ENCODE peak calls at places on chromosomes 5 and 9, in seven cellular contexts. N, P, G, B, O, Z and K are unnamed samples. For H4K20me1, the result is how much of the 10 kb centered on the place peaks cover.

GRCh38 chr9:105693435-105694275 is 686 bp upstream of the TMEM38B start:
- DNase-seq in N (peak), P (no peak), G (no peak), B (peak), O (peak), Z (peak), K (peak)

GRCh38 chr5:134555889-134556311 is 30.4 kb downstream of the JADE2 start:
- DNase-seq in N (peak), P (peak), G (peak), B (peak), O (no peak), Z (peak), K (peak)

GRCh38 chr5:64165500-64166200 is at the start of gene RNF180:
- DNase-seq in N (peak), P (peak), G (peak), B (peak), O (peak), Z (peak), K (peak)

GRCh38 chr5:59698774-59699173 is 194.8 kb downstream of the PDE4D start:
- DNase-seq in N (no peak), P (peak), G (no peak), B (no peak), O (no peak), Z (no peak), K (no peak)

GRCh38 chr5:55364537-55365055 is 56.8 kb downstream of the MTREX start:
- DNase-seq in N (no peak), P (no peak), G (no peak), B (no peak), O (no peak), Z (no peak), K (no peak)

GRCh38 chr5:135371738-135372232 is 27.2 kb downstream of the MACROH2A1 start:
- DNase-seq in N (no peak), P (no peak), G (peak), B (peak), O (no peak), Z (peak), K (peak)

GRCh38 chr9:132341177-132341840 is 13.5 kb downstream of the SETX start:
- DNase-seq in N (no peak), P (no peak), G (no peak), B (no peak), O (no peak), Z (no peak), K (no peak)

GRCh38 chr5:141558150-141558549 is 60.6 kb downstream of the DIAPH1 start:
- DNase-seq in N (no peak), P (no peak), G (peak), B (no peak), O (no peak), Z (no peak), K (peak)

GRCh38 chr5:52725065-52725746 is 62.5 kb upstream of the ITGA1 start:
- DNase-seq in N (no peak), P (peak), G (peak), B (no peak), O (peak), Z (peak), K (no peak)

GRCh38 chr9:98132806-98133631 is 14.0 kb upstream of the TRIM14 start:
- DNase-seq in N (peak), P (no peak), G (no peak), B (peak), O (peak), Z (no peak), K (no peak)

GRCh38 chr9:36337002-36337401 is 63.1 kb downstream of the RNF38 start:
- DNase-seq in N (no peak), P (no peak), G (no peak), B (no peak), O (peak), Z (no peak), K (no peak)

GRCh38 chr5:103010120-103010666 is 109.7 kb downstream of the GIN1 start:
- DNase-seq in N (no peak), P (peak), G (no peak), B (no peak), O (no peak), Z (no peak), K (no peak)

GRCh38 chr5:137876101-137876500 is 8.4 kb downstream of the MYOT start:
- DNase-seq in N (no peak), P (no peak), G (no peak), B (no peak), O (no peak), Z (no peak), K (no peak)

GRCh38 chr9:113568481-113569321 is 105.2 kb downstream of the RGS3 start:
- DNase-seq in N (no peak), P (peak), G (no peak), B (no peak), O (no peak), Z (no peak), K (no peak)

GRCh38 chr5:149387081-149387611 is 8.1 kb upstream of the IL17B start:
- DNase-seq in N (no peak), P (no peak), G (peak), B (peak), O (no peak), Z (no peak), K (peak)

GRCh38 chr9:111158375-111158774 is 120.1 kb upstream of the LPAR1 start:
- DNase-seq in N (no peak), P (no peak), G (peak), B (no peak), O (no peak), Z (no peak), K (peak)

GRCh38 chr9:33076031-33076359 is 479 bp downstream of the SMU1 start:
- DNase-seq in N (peak), P (no peak), G (no peak), B (no peak), O (peak), Z (no peak), K (peak)

GRCh38 chr5:62431735-62432617 is 19.4 kb downstream of the IPO11 start:
- DNase-seq in N (no peak), P (no peak), G (no peak), B (no peak), O (no peak), Z (no peak), K (peak)

GRCh38 chr5:148899993-148900392 is 73.6 kb downstream of the ADRB2 start:
- DNase-seq in N (no peak), P (no peak), G (no peak), B (no peak), O (no peak), Z (no peak), K (no peak)

GRCh38 chr9:89498845-89499480 is 1.1 kb upstream of the SEMA4D start:
- DNase-seq in N (no peak), P (no peak), G (no peak), B (no peak), O (peak), Z (no peak), K (no peak)

GRCh38 chr5:172528440-172528839 is 74.1 kb upstream of the SH3PXD2B start:
- DNase-seq in N (no peak), P (no peak), G (peak), B (no peak), O (no peak), Z (no peak), K (peak)

GRCh38 chr5:158843305-158843704 is 256.4 kb downstream of the EBF1 start:
- DNase-seq in N (no peak), P (no peak), G (no peak), B (no peak), O (no peak), Z (no peak), K (no peak)

GRCh38 chr5:38263983-38264382 is 5.6 kb downstream of the EGFLAM start:
- DNase-seq in N (no peak), P (peak), G (no peak), B (no peak), O (no peak), Z (no peak), K (no peak)

GRCh38 chr5:38257236-38258036 is 923 bp upstream of the EGFLAM start:
- DNase-seq in N (peak), P (no peak), G (no peak), B (no peak), O (no peak), Z (no peak), K (no peak)

GRCh38 chr5:38258037-38258318 is 381 bp upstream of the EGFLAM start:
- DNase-seq in N (no peak), P (peak), G (no peak), B (no peak), O (no peak), Z (no peak), K (no peak)

GRCh38 chr5:38258319-38259061 is at the start of gene EGFLAM:
- DNase-seq in N (peak), P (peak), G (peak), B (peak), O (no peak), Z (no peak), K (peak)

DNA sequence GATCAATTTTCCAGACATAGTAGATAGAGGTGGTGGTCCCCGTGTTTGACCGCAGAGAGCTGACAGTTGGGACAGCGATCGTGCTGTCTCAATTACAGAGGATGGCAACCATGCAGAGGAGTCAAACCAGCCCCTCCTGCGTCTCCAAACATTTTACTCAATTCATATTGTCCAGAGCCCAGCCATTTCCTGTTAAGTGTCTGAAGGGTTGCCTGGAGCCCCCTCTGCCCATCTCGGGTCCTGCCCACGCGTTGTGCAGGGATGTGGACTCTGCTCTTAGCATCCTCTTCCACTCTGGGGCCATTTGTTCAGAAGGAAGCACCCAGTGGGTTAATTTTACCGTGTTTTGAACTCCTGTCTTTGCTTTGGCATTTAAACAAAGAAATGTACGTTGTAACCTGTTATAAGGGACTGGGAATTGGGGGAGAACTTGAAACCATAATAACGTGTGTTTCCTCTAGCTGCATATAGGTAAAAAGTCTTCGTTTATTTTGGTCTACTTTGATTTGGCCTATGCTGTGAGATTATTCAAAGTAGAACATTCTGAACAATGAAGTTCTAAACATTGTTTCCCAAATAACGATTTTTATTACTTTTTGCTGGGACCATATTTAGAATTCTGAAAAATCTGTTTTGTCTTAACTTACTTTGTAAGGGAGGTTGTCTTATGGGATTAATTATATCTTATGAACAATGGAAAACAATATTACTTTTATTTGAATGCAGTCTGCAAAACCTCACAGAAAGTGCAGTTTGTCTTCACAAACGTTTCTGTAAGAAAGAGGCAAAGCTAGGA is 901 bp downstream of the EGFLAM start:
- DNase-seq in N (peak), P (peak), G (no peak), B (peak), O (no peak), Z (no peak), K (peak)
- H3K4me3 ChIP-seq in N (peak), P (peak), G (peak), B (peak), O (no peak), Z (peak), K (peak)

DNA sequence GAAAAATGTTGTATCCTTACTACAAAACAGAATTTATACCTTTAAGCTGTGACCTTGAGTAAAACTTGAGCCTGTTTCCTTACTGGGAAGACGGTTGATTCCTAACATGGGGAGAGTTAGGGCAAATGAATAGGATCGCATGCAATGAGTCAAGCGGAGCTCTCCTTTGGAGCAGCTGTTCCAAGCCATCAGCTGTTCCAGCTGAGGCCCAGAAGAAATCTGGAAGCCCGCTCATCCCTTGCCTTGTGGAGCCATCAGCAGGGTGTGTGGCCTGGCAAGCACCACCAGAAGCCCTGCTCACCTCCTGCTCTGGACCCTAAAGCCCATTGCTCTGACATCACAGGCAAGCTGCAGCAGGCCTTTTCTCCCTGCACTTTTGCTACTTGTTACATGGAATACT is 8.0 kb downstream of the KIAA1191 start:
- DNase-seq in N (no peak), P (no peak), G (no peak), B (no peak), O (no peak), Z (no peak), K (no peak)
- H4K20me1 ChIP-seq in N (half or more), P (under half), G (under half), B (under half), O (under half), Z (under half), K (under half)

DNA sequence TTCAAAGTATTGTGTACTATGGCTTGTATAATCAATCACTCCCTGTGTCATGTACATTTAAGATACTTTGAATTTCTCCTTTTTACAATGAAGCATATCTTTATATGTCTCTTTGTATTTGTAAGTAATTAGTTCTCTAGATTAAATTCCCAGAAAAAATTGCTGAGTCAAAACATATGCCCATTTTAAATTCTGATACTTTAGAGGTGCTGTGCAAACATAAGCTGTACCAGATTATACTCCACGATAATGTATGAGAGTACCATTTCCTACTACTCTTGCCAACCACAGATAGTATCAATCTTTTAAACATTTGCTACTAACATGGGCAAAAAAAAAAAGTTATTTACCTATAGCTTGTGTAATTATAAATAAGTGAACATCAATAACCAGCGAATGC is 18.3 kb downstream of the DCAF10 start:
- DNase-seq in N (no peak), P (no peak), G (no peak), B (no peak), O (no peak), Z (no peak), K (no peak)
- H3K4me3 ChIP-seq in N (no peak), P (no peak), G (no peak), B (no peak), O (no peak), Z (no peak), K (no peak)

GRCh38 chr9:134361426-134361825 is 35.2 kb downstream of the RXRA start:
- DNase-seq in N (no peak), P (no peak), G (no peak), B (no peak), O (no peak), Z (no peak), K (no peak)
- H4K20me1 ChIP-seq in N (half or more), P (half or more), G (under half), B (half or more), O (under half), Z (under half), K (under half)

GRCh38 chr9:92964981-92965758 is 17.8 kb downstream of the FGD3 start:
- DNase-seq in N (no peak), P (no peak), G (no peak), B (peak), O (no peak), Z (no peak), K (no peak)
- H3K4me3 ChIP-seq in N (no peak), P (no peak), G (no peak), B (no peak), O (peak), Z (no peak), K (no peak)